ENCODE peak calls at places on chromosomes 6 and 20, in four cellular contexts. H is tibial nerve, G is heart left ventricle, X is prostate gland. B is an unnamed sample.

GRCh38 chr20:59318803-59319202 is 18.4 kb downstream of the EDN3 start:
- DNase-seq in G (no peak), X (no peak), H (no peak), B (no peak)

GRCh38 chr20:36202891-36203338 is 33.4 kb upstream of the AAR2 start:
- DNase-seq in G (peak; percentile 72), X (peak; percentile 52), H (peak; percentile 48), B (peak; percentile 90)

GRCh38 chr6:1724124-1724523 is 114.4 kb downstream of the FOXC1 start:
- DNase-seq in G (no peak), H (no peak), X (no peak), B (no peak)

GRCh38 chr20:7654231-7654630 is 286.0 kb downstream of the HAO1 start:
- DNase-seq in G (no peak), H (no peak), X (no peak), B (no peak)

GRCh38 chr6:5679271-5679670 is 327.5 kb downstream of the NRN1 start:
- DNase-seq in H (no peak), X (no peak), G (no peak), B (no peak)

GRCh38 chr6:4606016-4606415 is 170.2 kb upstream of the CDYL start:
- DNase-seq in H (no peak), X (no peak), G (no peak), B (no peak)

GRCh38 chr6:52305385-52305784 is 20.8 kb upstream of the MCM3 start:
- DNase-seq in H (no peak), G (no peak), X (no peak), B (no peak)

GRCh38 chr6:90190752-90191393 is 105.8 kb downstream of the BACH2 start:
- DNase-seq in X (no peak), G (no peak), H (no peak), B (no peak)

GRCh38 chr20:36097331-36097730 is 57.2 kb upstream of the EPB41L1 start:
- DNase-seq in H (no peak), G (no peak), X (no peak), B (no peak)

GRCh38 chr20:2671977-2672376 is 8.0 kb upstream of the IDH3B start:
- DNase-seq in H (no peak), X (no peak), G (peak; percentile 5), B (no peak)

GRCh38 chr6:18022398-18023231 is 35.2 kb upstream of the KIF13A start:
- DNase-seq in H (no peak), X (no peak), G (no peak), B (peak; percentile 62)

GRCh38 chr6:169221264-169221663 is 32.4 kb downstream of the THBS2 start:
- DNase-seq in X (no peak), H (no peak), G (no peak), B (no peak)

GRCh38 chr6:129663531-129663930 is 46.4 kb downstream of the ARHGAP18 start:
- DNase-seq in X (no peak), G (no peak), H (no peak), B (no peak)

GRCh38 chr6:129886401-129887155 is 25.5 kb upstream of the TMEM244 start:
- DNase-seq in H (no peak), X (no peak), G (no peak), B (no peak)

GRCh38 chr6:91782789-91783188 is 1195.9 kb upstream of the MAP3K7 start:
- DNase-seq in G (no peak), H (no peak), X (no peak), B (no peak)

GRCh38 chr6:80280258-80281010 is 174.0 kb downstream of the BCKDHB start:
- DNase-seq in X (no peak), G (no peak), H (no peak), B (no peak)

GRCh38 chr6:6696867-6697531 is 108.5 kb downstream of the LY86 start:
- DNase-seq in H (no peak), G (peak; percentile 72), X (no peak), B (peak; percentile 50)

GRCh38 chr6:35034411-35035171 is 106.5 kb downstream of the TCP11 start:
- DNase-seq in X (peak; percentile 41), G (peak; percentile 86), H (no peak), B (no peak)

GRCh38 chr6:35050291-35050987 is 90.7 kb downstream of the TCP11 start:
- DNase-seq in X (no peak), H (no peak), G (peak; percentile 30), B (no peak)

GRCh38 chr20:58833921-58834320 is 16.8 kb downstream of the GNAS-AS1 start:
- DNase-seq in G (no peak), H (no peak), X (no peak), B (no peak)

GRCh38 chr20:60599381-60599780 is 641.2 kb downstream of the CDH26 start:
- DNase-seq in H (no peak), G (no peak), X (no peak), B (no peak)

GRCh38 chr6:52374247-52374646 is 12.3 kb downstream of the PAQR8 start:
- DNase-seq in G (no peak), H (no peak), X (no peak), B (no peak)

GRCh38 chr6:31927242-31927867 is at the start of gene C2:
- DNase-seq in G (no peak), H (no peak), X (no peak), B (no peak)

GRCh38 chr6:137873273-137873762 is 6.3 kb downstream of the TNFAIP3 start:
- DNase-seq in G (peak; percentile 74), H (peak; percentile 37), X (peak; percentile 89), B (peak; percentile 43)

GRCh38 chr6:43887906-43888683 is 118.1 kb downstream of the VEGFA start:
- DNase-seq in H (no peak), X (no peak), G (peak; percentile 37), B (no peak)

GRCh38 chr20:1330075-1330830 is 1.3 kb upstream of the SDCBP2 start:
- DNase-seq in H (no peak), X (no peak), G (peak; percentile 82), B (no peak)

GRCh38 chr20:49669601-49670189 is 44.0 kb downstream of the B4GALT5 start:
- DNase-seq in G (no peak), H (no peak), X (no peak), B (no peak)

GRCh38 chr6:158033751-158034702 is 52.4 kb downstream of the SYNJ2 start:
- DNase-seq in X (no peak), H (no peak), G (no peak), B (no peak)

GRCh38 chr6:155066371-155066770 is 71.3 kb downstream of the TIAM2 start:
- DNase-seq in G (no peak), H (no peak), X (no peak), B (no peak)

GRCh38 chr6:166924531-166924930 is 31.8 kb downstream of the RNASET2 start:
- DNase-seq in G (no peak), X (no peak), H (no peak), B (no peak)

GRCh38 chr6:121965739-121966138 is 433.7 kb upstream of the HSF2 start:
- DNase-seq in H (no peak), X (no peak), G (peak; percentile 25), B (no peak)

GRCh38 chr6:160520043-160520904 is 143.8 kb downstream of the LPA start:
- DNase-seq in H (peak; percentile 65), X (peak; percentile 77), G (peak; percentile 76), B (peak; percentile 41)

GRCh38 chr20:49825521-49826033 is 12.9 kb downstream of the SLC9A8 start:
- DNase-seq in X (no peak), G (no peak), H (no peak), B (no peak)

GRCh38 chr6:132764370-132764769 is 6.7 kb upstream of the VNN2 start:
- DNase-seq in G (peak; percentile 53), X (no peak), H (no peak), B (peak; percentile 19)

GRCh38 chr6:88166493-88166900 is 350 bp upstream of the CNR1 start:
- DNase-seq in X (no peak), H (no peak), G (no peak), B (no peak)
- TF ChIP-seq POLR2A in X (no peak), H (no peak), G (no peak), B (no peak)

DNA sequence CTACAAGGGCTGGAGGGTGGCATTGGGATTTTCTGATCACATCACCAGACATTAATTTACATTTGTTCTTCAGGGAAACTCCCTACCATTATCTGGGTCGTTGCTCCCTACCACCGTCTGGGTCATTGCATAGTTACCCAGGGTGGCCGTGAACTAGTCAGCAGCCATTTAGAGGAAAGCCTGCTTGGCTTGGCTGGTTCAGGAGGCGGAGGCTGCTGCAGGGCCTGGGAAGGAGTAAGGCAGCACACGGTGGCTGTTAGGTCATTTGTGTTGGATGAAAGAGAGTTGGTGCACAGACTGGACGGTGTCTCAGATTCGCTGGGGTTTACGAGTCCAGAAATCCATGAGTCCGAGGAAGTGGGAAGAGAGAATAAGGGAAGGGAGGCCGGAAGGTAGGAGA is 17.8 kb downstream of the ARID1B start:
- DNase-seq in G (no peak), X (no peak), H (no peak), B (no peak)
- TF ChIP-seq POLR2A in G (no peak), X (no peak), H (no peak), B (no peak)

GRCh38 chr6:39791850-39792500 is at the start of gene DAAM2:
- DNase-seq in G (peak; percentile 71), X (no peak), H (peak; percentile 70), B (no peak)
- TF ChIP-seq POLR2A in G (no peak), X (no peak), H (peak; percentile 88), B (peak; percentile 12)

GRCh38 chr6:15882915-15883314 is 220.1 kb upstream of the DTNBP1 start:
- DNase-seq in X (no peak), G (no peak), H (no peak), B (no peak)
- TF ChIP-seq POLR2A in X (no peak), G (no peak), H (no peak), B (no peak)

GRCh38 chr6:3068329-3069223 is at the start of gene RIPK1:
- DNase-seq in X (peak; percentile 92), H (peak; percentile 90), G (peak; percentile 97), B (peak; percentile 93)
- TF ChIP-seq POLR2A in X (peak; percentile 84), H (peak; percentile 97), G (peak; percentile 50), B (peak; percentile 68)

GRCh38 chr6:27146706-27147507 is 100.6 kb upstream of the PRSS16 start:
- DNase-seq in X (peak; percentile 93), G (peak; percentile 73), H (peak; percentile 56), B (peak; percentile 82)
- TF ChIP-seq POLR2A in X (peak; percentile 96), G (peak; percentile 15), H (peak; percentile 95), B (peak; percentile 98)

GRCh38 chr6:11537229-11538048 is at the start of gene TMEM170B:
- DNase-seq in H (peak; percentile 78), X (peak; percentile 87), G (peak; percentile 96), B (peak; percentile 87)
- TF ChIP-seq POLR2A in H (peak; percentile 71), X (peak; percentile 52), G (no peak), B (peak; percentile 34)

GRCh38 chr6:41727705-41728072 is 7.7 kb downstream of the TFEB start:
- DNase-seq in H (no peak), G (no peak), X (no peak), B (no peak)

GRCh38 chr6:41726876-41727275 is 8.5 kb downstream of the TFEB start:
- DNase-seq in G (no peak), H (no peak), X (no peak), B (no peak)

GRCh38 chr6:41729624-41730023 is 5.8 kb downstream of the TFEB start:
- DNase-seq in G (no peak), X (no peak), H (no peak), B (no peak)

GRCh38 chr6:41728954-41729353 is 6.5 kb downstream of the TFEB start:
- DNase-seq in X (no peak), G (no peak), H (no peak), B (no peak)

GRCh38 chr6:41728073-41728936 is 7.1 kb downstream of the TFEB start:
- DNase-seq in X (peak; percentile 89), H (no peak), G (peak; percentile 36), B (no peak)
- TF ChIP-seq POLR2A in X (peak; percentile 14), H (no peak), G (no peak), B (no peak)

B was measured in H54.